ENCODE peak calls at places on chromosomes 2 and 18, in five cellular contexts. One of them, this sample, is unnamed. For H3K36me3, the result is how much of the 10 kb centered on the place peaks cover.

GRCh38 chr18:49013961-49014604 is 63.3 kb upstream of the SMAD7 start:
- DNase-seq in naive thymus-derived CD4-positive, alpha-beta T cell: no peak
- DNase-seq in adrenal gland: peak
- DNase-seq in astrocyte: no peak
- DNase-seq in kidney epithelial cell: no peak
- DNase-seq in this sample: peak

GRCh38 chr2:171811229-171811628 is 82.8 kb downstream of the SLC25A12 start:
- DNase-seq in astrocyte: no peak
- DNase-seq in adrenal gland: no peak
- DNase-seq in naive thymus-derived CD4-positive, alpha-beta T cell: peak
- DNase-seq in kidney epithelial cell: no peak
- DNase-seq in this sample: no peak

GRCh38 chr2:201402651-201403573 is 45.8 kb upstream of the FLACC1 start:
- DNase-seq in naive thymus-derived CD4-positive, alpha-beta T cell: no peak
- DNase-seq in astrocyte: peak
- DNase-seq in kidney epithelial cell: no peak
- DNase-seq in adrenal gland: no peak
- DNase-seq in this sample: no peak

GRCh38 chr2:118121986-118122767 is 33.9 kb downstream of the INSIG2 start:
- DNase-seq in adrenal gland: no peak
- DNase-seq in kidney epithelial cell: no peak
- DNase-seq in astrocyte: no peak
- DNase-seq in naive thymus-derived CD4-positive, alpha-beta T cell: no peak
- DNase-seq in this sample: no peak

GRCh38 chr2:159044804-159045286 is 76.4 kb downstream of the TANC1 start:
- DNase-seq in astrocyte: peak
- DNase-seq in adrenal gland: no peak
- DNase-seq in kidney epithelial cell: no peak
- DNase-seq in naive thymus-derived CD4-positive, alpha-beta T cell: no peak
- DNase-seq in this sample: no peak

GRCh38 chr2:236503583-236503982 is 66.0 kb upstream of the ACKR3 start:
- DNase-seq in naive thymus-derived CD4-positive, alpha-beta T cell: no peak
- DNase-seq in astrocyte: no peak
- DNase-seq in adrenal gland: no peak
- DNase-seq in kidney epithelial cell: no peak
- DNase-seq in this sample: no peak

GRCh38 chr18:43234889-43235288 is 42.4 kb downstream of the SYT4 start:
- DNase-seq in astrocyte: no peak
- DNase-seq in adrenal gland: no peak
- DNase-seq in kidney epithelial cell: no peak
- DNase-seq in naive thymus-derived CD4-positive, alpha-beta T cell: no peak
- DNase-seq in this sample: no peak

GRCh38 chr2:109193807-109194702 is 65.0 kb downstream of the SH3RF3 start:
- DNase-seq in astrocyte: no peak
- DNase-seq in naive thymus-derived CD4-positive, alpha-beta T cell: no peak
- DNase-seq in adrenal gland: no peak
- DNase-seq in kidney epithelial cell: no peak
- DNase-seq in this sample: no peak

GRCh38 chr18:79611040-79611681 is 68.4 kb upstream of the CTDP1 start:
- DNase-seq in adrenal gland: no peak
- DNase-seq in naive thymus-derived CD4-positive, alpha-beta T cell: no peak
- DNase-seq in kidney epithelial cell: peak
- DNase-seq in astrocyte: peak
- DNase-seq in this sample: peak

GRCh38 chr2:111069722-111070121 is 51.0 kb upstream of the BCL2L11 start:
- DNase-seq in kidney epithelial cell: no peak
- DNase-seq in astrocyte: no peak
- DNase-seq in adrenal gland: no peak
- DNase-seq in naive thymus-derived CD4-positive, alpha-beta T cell: no peak
- DNase-seq in this sample: no peak

GRCh38 chr2:134372141-134372540 is 118.3 kb downstream of the MGAT5 start:
- DNase-seq in naive thymus-derived CD4-positive, alpha-beta T cell: no peak
- DNase-seq in kidney epithelial cell: no peak
- DNase-seq in adrenal gland: no peak
- DNase-seq in astrocyte: peak
- DNase-seq in this sample: peak

GRCh38 chr2:28401948-28402550 is 9.4 kb downstream of the FOSL2 start:
- DNase-seq in naive thymus-derived CD4-positive, alpha-beta T cell: no peak
- DNase-seq in astrocyte: no peak
- DNase-seq in adrenal gland: no peak
- DNase-seq in kidney epithelial cell: no peak
- DNase-seq in this sample: no peak
- H3K36me3 ChIP-seq in naive thymus-derived CD4-positive, alpha-beta T cell: under half
- H3K36me3 ChIP-seq in astrocyte: under half
- H3K36me3 ChIP-seq in adrenal gland: under half
- H3K36me3 ChIP-seq in kidney epithelial cell: under half
- H3K36me3 ChIP-seq in this sample: half or more

GRCh38 chr18:55048892-55049291 is 89.6 kb upstream of the CCDC68 start:
- DNase-seq in astrocyte: peak
- DNase-seq in kidney epithelial cell: no peak
- DNase-seq in adrenal gland: no peak
- DNase-seq in naive thymus-derived CD4-positive, alpha-beta T cell: no peak
- DNase-seq in this sample: no peak

GRCh38 chr18:55053976-55054375 is 94.7 kb upstream of the CCDC68 start:
- DNase-seq in naive thymus-derived CD4-positive, alpha-beta T cell: no peak
- DNase-seq in astrocyte: peak
- DNase-seq in kidney epithelial cell: no peak
- DNase-seq in adrenal gland: no peak
- DNase-seq in this sample: no peak

GRCh38 chr18:55054591-55054990 is 95.3 kb upstream of the CCDC68 start:
- DNase-seq in naive thymus-derived CD4-positive, alpha-beta T cell: no peak
- DNase-seq in kidney epithelial cell: no peak
- DNase-seq in astrocyte: peak
- DNase-seq in adrenal gland: no peak
- DNase-seq in this sample: no peak
- H3K4me3 ChIP-seq in naive thymus-derived CD4-positive, alpha-beta T cell: no peak
- H3K4me3 ChIP-seq in kidney epithelial cell: no peak
- H3K4me3 ChIP-seq in astrocyte: no peak
- H3K4me3 ChIP-seq in adrenal gland: no peak
- H3K4me3 ChIP-seq in this sample: no peak

GRCh38 chr2:216423071-216423470 is 10.8 kb downstream of the SMARCAL1 start:
- DNase-seq in naive thymus-derived CD4-positive, alpha-beta T cell: no peak
- DNase-seq in adrenal gland: no peak
- DNase-seq in kidney epithelial cell: no peak
- DNase-seq in astrocyte: no peak
- DNase-seq in this sample: no peak
- H3K36me3 ChIP-seq in naive thymus-derived CD4-positive, alpha-beta T cell: under half
- H3K36me3 ChIP-seq in adrenal gland: under half
- H3K36me3 ChIP-seq in kidney epithelial cell: under half
- H3K36me3 ChIP-seq in astrocyte: under half
- H3K36me3 ChIP-seq in this sample: half or more

GRCh38 chr18:26479065-26479685 is 69.2 kb downstream of the KCTD1 start:
- DNase-seq in naive thymus-derived CD4-positive, alpha-beta T cell: no peak
- DNase-seq in adrenal gland: no peak
- DNase-seq in astrocyte: no peak
- DNase-seq in kidney epithelial cell: no peak
- DNase-seq in this sample: no peak

GRCh38 chr18:26477828-26478466 is 70.4 kb downstream of the KCTD1 start:
- DNase-seq in adrenal gland: no peak
- DNase-seq in astrocyte: no peak
- DNase-seq in naive thymus-derived CD4-positive, alpha-beta T cell: no peak
- DNase-seq in kidney epithelial cell: no peak
- DNase-seq in this sample: no peak

GRCh38 chr18:26482567-26482966 is 65.8 kb downstream of the KCTD1 start:
- DNase-seq in astrocyte: no peak
- DNase-seq in naive thymus-derived CD4-positive, alpha-beta T cell: no peak
- DNase-seq in kidney epithelial cell: no peak
- DNase-seq in adrenal gland: no peak
- DNase-seq in this sample: no peak

GRCh38 chr18:26480897-26481795 is 67.2 kb downstream of the KCTD1 start:
- DNase-seq in astrocyte: peak
- DNase-seq in naive thymus-derived CD4-positive, alpha-beta T cell: no peak
- DNase-seq in kidney epithelial cell: peak
- DNase-seq in adrenal gland: no peak
- DNase-seq in this sample: peak

DNA sequence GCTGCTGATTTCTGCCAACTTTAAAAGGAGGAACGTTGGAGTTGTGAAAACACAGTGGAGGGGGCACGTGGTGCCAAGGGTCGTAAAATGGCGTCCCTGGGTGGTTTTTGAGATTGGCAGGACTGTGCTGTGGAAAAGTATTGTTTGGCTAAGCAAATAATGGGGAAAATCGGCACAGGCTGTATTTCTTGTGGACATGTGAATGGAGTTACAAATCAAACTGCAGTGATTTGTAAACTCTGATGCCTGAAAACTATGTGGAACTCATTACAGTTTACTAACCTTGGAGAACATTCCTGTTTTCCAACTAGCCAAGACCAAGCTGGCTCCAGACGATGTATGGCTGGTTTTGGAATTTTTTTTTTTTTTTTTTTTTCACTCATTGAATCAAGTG is 68.7 kb downstream of the KCTD1 start:
- DNase-seq in kidney epithelial cell: no peak
- DNase-seq in astrocyte: peak
- DNase-seq in adrenal gland: no peak
- DNase-seq in naive thymus-derived CD4-positive, alpha-beta T cell: no peak
- DNase-seq in this sample: no peak
- H3K4me3 ChIP-seq in kidney epithelial cell: no peak
- H3K4me3 ChIP-seq in astrocyte: peak
- H3K4me3 ChIP-seq in adrenal gland: no peak
- H3K4me3 ChIP-seq in naive thymus-derived CD4-positive, alpha-beta T cell: no peak
- H3K4me3 ChIP-seq in this sample: no peak

This sample was measured in SJSA1.